ENCODE peak calls at places on chromosomes 1 and 21, in eight cellular contexts. S, F, A, B, O, Z, V and G are unnamed samples.

GRCh38 chr1:184429342-184429741 is 42.5 kb downstream of the C1orf21 start:
- DNase-seq in V (no peak), O (no peak), F (no peak), A (no peak), S (no peak), Z (no peak), B (no peak), G (no peak)

GRCh38 chr1:109508001-109508872 is 1.3 kb downstream of the AMIGO1 start:
- DNase-seq in B (no peak), A (no peak), F (no peak), Z (no peak), O (no peak), S (no peak), V (no peak), G (no peak)

GRCh38 chr1:101964708-101965107 is 32.0 kb downstream of the OLFM3 start:
- DNase-seq in S (no peak), A (no peak), B (no peak), Z (no peak), O (no peak), V (no peak), F (no peak), G (no peak)

GRCh38 chr1:8862528-8862927 is 16.0 kb downstream of the ENO1 start:
- DNase-seq in Z (no peak), F (no peak), V (no peak), B (no peak), S (no peak), O (peak), A (peak), G (peak)

GRCh38 chr21:45974073-45975016 is 7.2 kb upstream of the COL6A1 start:
- DNase-seq in A (peak), V (no peak), O (peak), B (peak), S (no peak), F (no peak), Z (no peak), G (peak)

GRCh38 chr1:51280321-51281096 is 44.4 kb downstream of the RNF11 start:
- DNase-seq in F (no peak), O (no peak), Z (no peak), V (no peak), S (no peak), B (no peak), A (no peak), G (no peak)

GRCh38 chr1:34858901-34859441 is 578 bp downstream of the SMIM12 start:
- DNase-seq in V (no peak), F (no peak), S (no peak), A (peak), O (no peak), Z (no peak), B (no peak), G (no peak)

GRCh38 chr1:156797212-156797871 is 19.3 kb downstream of the SH2D2A start:
- DNase-seq in V (peak), B (peak), Z (no peak), A (peak), F (peak), O (peak), S (no peak), G (peak)

GRCh38 chr1:78726686-78727085 is 77.1 kb downstream of the IFI44 start:
- DNase-seq in V (no peak), Z (no peak), B (no peak), S (no peak), F (no peak), A (no peak), O (no peak), G (no peak)

GRCh38 chr21:23223882-23224281 is 2225.7 kb downstream of the NCAM2 start:
- DNase-seq in B (no peak), V (no peak), O (no peak), Z (no peak), F (no peak), A (no peak), S (no peak), G (peak)

GRCh38 chr21:23217597-23217996 is 2219.4 kb downstream of the NCAM2 start:
- DNase-seq in B (no peak), F (no peak), O (no peak), A (no peak), V (no peak), Z (no peak), S (no peak), G (no peak)

GRCh38 chr21:23218667-23219066 is 2220.5 kb downstream of the NCAM2 start:
- DNase-seq in O (no peak), F (no peak), B (no peak), S (no peak), V (no peak), Z (no peak), A (no peak), G (no peak)
- TF ChIP-seq REST in O (no peak), F (no peak), B (no peak), S (no peak), V (no peak), Z (no peak), A (no peak), G (no peak)

GRCh38 chr1:166165661-166166399 is 971 bp downstream of the FAM78B start:
- DNase-seq in A (no peak), Z (no peak), S (no peak), F (no peak), O (peak), B (no peak), V (no peak), G (peak)
- TF ChIP-seq POLR2AphosphoS5 in A (no peak), Z (no peak), S (no peak), F (no peak), O (no peak), B (no peak), V (no peak), G (no peak)

GRCh38 chr1:40708750-40709099 is 17.2 kb downstream of the NFYC start:
- DNase-seq in B (peak), F (no peak), A (peak), O (peak), Z (no peak), S (peak), V (peak), G (peak)

GRCh38 chr1:40709100-40709801 is 17.7 kb downstream of the NFYC start:
- DNase-seq in V (peak), O (peak), S (peak), F (no peak), Z (peak), A (peak), B (peak), G (peak)

GRCh38 chr1:40704817-40705733 is 13.6 kb downstream of the NFYC start:
- DNase-seq in F (no peak), S (no peak), Z (no peak), V (no peak), O (no peak), A (peak), B (no peak), G (no peak)

GRCh38 chr1:40709802-40710278 is 18.3 kb downstream of the NFYC start:
- DNase-seq in F (no peak), V (no peak), B (no peak), S (no peak), A (no peak), Z (no peak), O (no peak), G (no peak)

GRCh38 chr1:40706626-40707025 is 15.1 kb downstream of the NFYC start:
- DNase-seq in S (no peak), B (no peak), Z (no peak), A (no peak), O (no peak), V (no peak), F (no peak), G (no peak)
- TF ChIP-seq REST in S (no peak), B (no peak), Z (no peak), A (no peak), O (no peak), V (no peak), F (no peak), G (no peak)

DNA sequence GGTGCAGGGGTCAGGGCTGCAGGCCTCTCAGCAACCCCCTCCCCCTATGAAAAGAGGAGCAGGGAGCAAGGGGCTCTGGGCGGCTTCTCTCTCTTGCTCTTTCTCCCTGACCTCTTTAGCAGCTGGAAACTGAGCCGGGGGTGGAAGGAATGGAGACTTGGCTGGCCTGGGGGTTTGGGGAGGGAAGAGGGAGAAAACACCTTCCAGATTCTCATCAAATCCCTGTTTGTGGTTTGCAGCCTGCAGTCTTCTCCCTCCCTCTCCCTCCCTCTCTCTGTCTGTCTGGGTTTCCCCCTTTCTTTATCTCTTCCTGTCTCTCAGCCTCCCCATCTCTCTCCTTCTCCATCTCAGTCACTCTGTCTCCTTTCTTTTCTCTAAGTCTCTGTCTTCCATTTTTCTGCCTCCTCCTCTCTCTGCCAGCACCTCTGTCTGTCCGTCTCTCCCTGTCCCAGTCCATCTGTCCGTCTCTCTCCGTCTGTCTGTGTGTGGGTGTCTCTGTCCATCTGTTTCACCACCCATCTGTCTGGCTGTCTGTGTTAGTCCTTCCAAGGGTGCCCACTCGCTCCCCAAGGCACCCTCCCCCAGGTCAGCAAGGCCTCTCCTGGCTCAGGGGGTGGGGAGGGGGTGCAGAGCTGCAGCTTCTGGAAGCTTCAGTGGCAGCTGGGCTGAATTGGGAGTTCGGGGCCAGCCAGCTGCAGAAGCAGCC is 6.3 kb downstream of the AHDC1 start:
- DNase-seq in S (no peak), F (no peak), Z (no peak), B (no peak), O (no peak), A (no peak), V (no peak), G (no peak)
- TF ChIP-seq POLR2AphosphoS5 in S (no peak), F (no peak), Z (no peak), B (no peak), O (no peak), A (no peak), V (no peak), G (no peak)

GRCh38 chr1:23224721-23225648 is 7.7 kb upstream of the HTR1D start:
- DNase-seq in S (no peak), F (no peak), A (no peak), V (no peak), Z (no peak), B (no peak), O (peak), G (peak)
- TF ChIP-seq REST in S (no peak), F (no peak), A (no peak), V (no peak), Z (no peak), B (no peak), O (no peak), G (no peak)

GRCh38 chr1:32334864-32335618 is 992 bp downstream of the MARCKSL1 start:
- DNase-seq in O (peak), V (no peak), F (no peak), A (peak), S (peak), B (no peak), Z (no peak), G (peak)
- TF ChIP-seq POLR2AphosphoS5 in O (no peak), V (no peak), F (no peak), A (no peak), S (no peak), B (no peak), Z (no peak), G (no peak)

GRCh38 chr1:212916395-212917133 is 33.8 kb upstream of the VASH2 start:
- DNase-seq in V (peak), A (peak), S (no peak), Z (no peak), F (no peak), B (no peak), O (no peak), G (peak)
- TF ChIP-seq REST in V (no peak), A (no peak), S (no peak), Z (no peak), F (no peak), B (no peak), O (no peak), G (no peak)